ENCODE peak calls at places on chromosomes 6 and 20, in seven cellular contexts. E is fibroblast of lung; P is PC-3; L is CD8-positive, alpha-beta memory T cell; M is IMR-90; I is CD8-positive, alpha-beta T cell; C is upper lobe of right lung. F is an unnamed sample. For H3K9me3, the result is how much of the 10 kb centered on the place peaks cover.

GRCh38 chr20:40741507-40742106 is 52.6 kb upstream of the MAFB start:
- DNase-seq in E (peak), P (peak), L (peak), M (peak), I (no peak), C (no peak), F (peak)

GRCh38 chr20:15740046-15740775 is 833.0 kb downstream of the KIF16B start:
- DNase-seq in E (no peak), P (no peak), L (no peak), M (no peak), I (no peak), C (no peak), F (no peak)

GRCh38 chr6:130708338-130708737 is 118.9 kb upstream of the SMLR1 start:
- DNase-seq in E (no peak), P (peak), L (no peak), M (peak), I (no peak), C (no peak), F (peak)

GRCh38 chr6:135358907-135359459 is 138.6 kb downstream of the AHI1 start:
- DNase-seq in E (peak), P (peak), L (no peak), M (peak), I (no peak), C (no peak), F (no peak)

GRCh38 chr6:21437583-21437982 is 156.0 kb upstream of the SOX4 start:
- DNase-seq in E (peak), P (no peak), L (no peak), M (no peak), I (no peak), C (no peak), F (no peak)

GRCh38 chr6:105326216-105326615 is 76.7 kb downstream of the PREP start:
- DNase-seq in E (peak), P (peak), L (no peak), M (peak), I (no peak), C (no peak), F (no peak)

GRCh38 chr6:136547336-136547735 is 2.9 kb downstream of the MAP7 start:
- DNase-seq in E (peak), P (peak), L (no peak), M (peak), I (no peak), C (no peak), F (no peak)

GRCh38 chr6:135853227-135853626 is 1.7 kb downstream of the PDE7B start:
- DNase-seq in E (peak), P (no peak), L (no peak), M (peak), I (no peak), C (no peak), F (no peak)

GRCh38 chr20:14235355-14235754 is 102.1 kb downstream of the FLRT3 start:
- DNase-seq in E (peak), P (peak), L (no peak), M (peak), I (no peak), C (no peak), F (no peak)

GRCh38 chr20:51043811-51044210 is 20.9 kb upstream of the KCNG1 start:
- DNase-seq in E (peak), P (peak), L (no peak), M (peak), I (no peak), C (no peak), F (no peak)

GRCh38 chr6:33672808-33673207 is 38.7 kb downstream of the UQCC2 start:
- DNase-seq in E (peak), P (peak), L (no peak), M (peak), I (no peak), C (no peak), F (peak)

GRCh38 chr20:45100563-45101245 is at the start of gene KCNS1:
- DNase-seq in E (peak), P (no peak), L (no peak), M (no peak), I (no peak), C (peak), F (no peak)

GRCh38 chr6:71248306-71248705 is 40.3 kb upstream of the OGFRL1 start:
- DNase-seq in E (peak), P (peak), L (no peak), M (peak), I (no peak), C (no peak), F (peak)

GRCh38 chr6:154247119-154247814 is 109.3 kb downstream of the IPCEF1 start:
- DNase-seq in E (no peak), P (no peak), L (peak), M (no peak), I (peak), C (no peak), F (no peak)

GRCh38 chr20:1266167-1266973 is at the start of gene SNPH:
- DNase-seq in E (peak), P (peak), L (peak), M (peak), I (peak), C (peak), F (peak)

GRCh38 chr6:33980176-33980805 is 165.6 kb downstream of the GRM4 start:
- DNase-seq in E (no peak), P (no peak), L (no peak), M (no peak), I (no peak), C (peak), F (no peak)

DNA sequence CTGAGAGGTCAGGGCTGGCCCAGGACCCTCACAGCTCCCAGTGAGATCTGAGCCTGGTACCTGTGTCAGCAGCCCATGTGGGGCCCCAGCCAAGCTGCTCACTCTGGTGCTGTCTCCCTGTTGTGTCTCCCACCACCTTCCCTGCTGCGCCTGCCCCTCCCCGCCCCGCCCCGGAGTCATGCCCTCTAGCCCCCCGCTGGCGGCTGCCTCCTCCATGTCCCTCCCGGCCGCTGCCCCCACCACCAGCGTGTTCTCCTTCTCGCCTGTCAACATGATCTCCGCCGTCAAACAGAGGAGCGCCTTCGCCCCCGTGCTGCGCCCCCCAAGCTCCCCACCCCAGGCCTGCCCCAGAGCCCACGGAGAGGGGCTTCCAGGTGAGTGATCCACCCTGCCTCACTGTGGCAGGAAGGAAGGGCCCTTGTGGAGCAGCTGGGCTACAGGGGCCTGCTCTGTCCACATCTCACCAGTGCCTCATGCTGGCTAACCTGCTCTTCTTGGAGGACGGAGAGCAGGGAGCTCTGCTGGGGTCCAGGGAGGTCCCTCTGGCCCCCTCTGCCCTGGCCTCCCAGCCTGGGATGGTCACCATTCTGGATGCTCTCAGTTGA is 44.9 kb downstream of the CPXM1 start:
- DNase-seq in E (no peak), P (no peak), L (no peak), M (no peak), I (no peak), C (no peak), F (no peak)
- H3K9me3 ChIP-seq in E (under half), P (under half), L (under half), M (under half), I (under half), C (under half), F (under half)

GRCh38 chr20:59790388-59790787 is 143.0 kb downstream of the SYCP2 start:
- DNase-seq in E (peak), P (peak), L (no peak), M (no peak), I (no peak), C (no peak), F (no peak)
- H3K9me3 ChIP-seq in E (under half), P (under half), L (under half), M (under half), I (under half), C (under half), F (under half)

DNA sequence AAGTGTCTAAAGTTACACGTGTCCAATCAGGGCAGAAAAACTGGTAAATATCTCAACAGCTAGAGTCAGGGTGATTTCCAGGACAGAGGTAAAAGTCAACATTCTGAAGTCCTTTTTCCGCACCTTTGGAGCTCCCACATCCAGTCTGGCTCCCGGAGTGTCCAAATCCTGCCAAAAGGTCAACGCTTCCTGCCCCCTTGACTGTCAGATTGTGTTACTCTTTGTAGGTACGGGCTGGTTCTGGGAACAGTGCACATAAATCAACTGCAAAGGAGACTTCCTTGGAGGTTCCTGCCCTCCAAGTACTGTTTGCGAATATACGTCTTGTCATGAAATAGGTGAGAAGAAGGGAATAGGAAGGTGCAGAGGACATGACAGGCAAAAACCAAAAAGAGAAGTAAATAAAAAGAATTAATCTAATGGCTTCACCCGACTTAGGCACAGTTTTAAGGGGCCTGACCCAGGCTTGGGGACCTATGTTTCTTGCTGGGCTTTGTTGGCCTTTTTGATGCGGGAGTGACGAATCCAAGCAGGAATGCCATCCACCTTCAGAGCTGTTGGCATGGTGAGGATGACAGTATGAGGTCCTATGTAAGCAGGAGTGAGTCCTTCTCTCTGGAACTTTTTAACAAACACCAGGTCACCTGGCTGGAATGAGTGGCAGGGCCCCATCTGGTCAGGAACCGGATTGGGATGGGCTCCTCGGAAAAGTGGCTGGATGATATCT is 155.4 kb downstream of the TRIM27 start:
- DNase-seq in E (no peak), P (no peak), L (no peak), M (no peak), I (no peak), C (no peak), F (no peak)
- H3K9me3 ChIP-seq in E (under half), P (under half), L (under half), M (under half), I (under half), C (under half), F (under half)

GRCh38 chr6:14894105-14894504 is 351.8 kb upstream of the JARID2 start:
- DNase-seq in E (no peak), P (no peak), L (no peak), M (no peak), I (no peak), C (no peak), F (no peak)

GRCh38 chr6:14900919-14901318 is 344.9 kb upstream of the JARID2 start:
- DNase-seq in E (no peak), P (no peak), L (no peak), M (no peak), I (no peak), C (no peak), F (no peak)

GRCh38 chr6:14897836-14898235 is 348.0 kb upstream of the JARID2 start:
- DNase-seq in E (no peak), P (no peak), L (no peak), M (no peak), I (no peak), C (no peak), F (no peak)

GRCh38 chr6:14896475-14896874 is 349.4 kb upstream of the JARID2 start:
- DNase-seq in E (peak), P (no peak), L (no peak), M (peak), I (no peak), C (no peak), F (peak)
- H3K9me3 ChIP-seq in E (under half), P (under half), L (under half), M (under half), I (under half), C (under half), F (under half)

F was measured in MG63.